ENCODE peak calls at places on chromosomes 3 and 15, in five cellular contexts. D, F, K, R and U are unnamed samples. For H3K4me1, the result is how much of the 10 kb centered on the place peaks cover.

GRCh38 chr3:183449391-183449790 is 21.0 kb upstream of the MCF2L2 start:
- DNase-seq in D (no peak), R (peak), K (no peak), F (peak), U (peak)

GRCh38 chr3:53258600-53259426 is 3.0 kb upstream of the TKT start:
- DNase-seq in R (peak), K (no peak), D (peak), F (no peak), U (no peak)

GRCh38 chr3:162175904-162176303 is 679.3 kb downstream of the OTOL1 start:
- DNase-seq in K (no peak), F (no peak), D (no peak), R (no peak), U (no peak)

GRCh38 chr15:71313806-71314205 is 198.5 kb downstream of the THSD4 start:
- DNase-seq in R (no peak), K (no peak), D (no peak), F (no peak), U (no peak)

GRCh38 chr3:108757404-108757982 is at the start of gene RETNLB:
- DNase-seq in R (no peak), D (no peak), F (no peak), K (no peak), U (peak)

GRCh38 chr3:195001961-195002861 is 268.7 kb downstream of the XXYLT1 start:
- DNase-seq in F (peak), D (peak), R (peak), K (no peak), U (peak)

GRCh38 chr15:45144775-45145174 is 15.0 kb downstream of the DUOX1 start:
- DNase-seq in F (no peak), R (no peak), D (no peak), K (no peak), U (no peak)

GRCh38 chr15:62307551-62307950 is 142.5 kb upstream of the C2CD4B start:
- DNase-seq in R (no peak), F (no peak), D (no peak), K (no peak), U (no peak)

GRCh38 chr3:123499316-123499715 is 50.4 kb upstream of the ADCY5 start:
- DNase-seq in D (no peak), F (no peak), R (no peak), K (no peak), U (no peak)

GRCh38 chr3:133676336-133677118 is 14.8 kb upstream of the TOPBP1 start:
- DNase-seq in D (no peak), K (no peak), F (no peak), R (peak), U (no peak)

GRCh38 chr3:25182794-25183193 is 245.3 kb upstream of the RARB start:
- DNase-seq in F (no peak), K (no peak), D (no peak), R (no peak), U (no peak)

DNA sequence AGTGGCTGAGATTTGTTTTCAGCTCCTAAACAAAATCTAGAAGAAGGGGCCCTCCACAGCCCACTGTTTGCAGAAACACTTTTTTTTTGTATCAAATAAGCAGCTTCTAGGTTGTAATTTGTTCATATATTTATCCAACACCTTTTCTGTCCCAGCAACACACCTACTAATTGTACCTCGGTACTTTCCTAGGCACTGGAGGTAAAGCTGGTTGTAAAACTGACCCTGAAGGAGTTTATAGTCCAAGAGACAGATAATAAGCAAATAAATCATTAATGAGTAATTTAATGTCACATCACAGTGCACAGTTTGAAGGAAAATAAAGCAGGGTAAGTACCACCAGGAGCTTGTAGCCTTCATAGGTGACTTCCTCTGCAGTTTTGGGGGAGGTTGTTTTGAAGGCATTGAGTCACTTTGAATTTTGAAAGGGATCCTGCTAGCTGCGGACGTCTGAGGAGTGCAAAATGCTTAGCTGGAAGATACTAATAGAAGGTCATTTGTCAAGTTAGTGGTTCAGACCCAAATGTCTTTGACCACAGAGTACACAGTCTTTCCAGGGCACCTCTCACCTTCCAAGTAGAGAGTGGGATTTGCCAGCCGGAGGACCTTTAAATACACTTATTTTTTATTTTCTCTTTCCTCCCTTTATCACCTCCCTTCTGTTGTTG is 53.7 kb downstream of the CMSS1 start:
- DNase-seq in D (no peak), R (no peak), F (no peak), K (no peak), U (no peak)
- H3K4me1 ChIP-seq in D (under half), R (under half), F (under half), K (under half), U (under half)

DNA sequence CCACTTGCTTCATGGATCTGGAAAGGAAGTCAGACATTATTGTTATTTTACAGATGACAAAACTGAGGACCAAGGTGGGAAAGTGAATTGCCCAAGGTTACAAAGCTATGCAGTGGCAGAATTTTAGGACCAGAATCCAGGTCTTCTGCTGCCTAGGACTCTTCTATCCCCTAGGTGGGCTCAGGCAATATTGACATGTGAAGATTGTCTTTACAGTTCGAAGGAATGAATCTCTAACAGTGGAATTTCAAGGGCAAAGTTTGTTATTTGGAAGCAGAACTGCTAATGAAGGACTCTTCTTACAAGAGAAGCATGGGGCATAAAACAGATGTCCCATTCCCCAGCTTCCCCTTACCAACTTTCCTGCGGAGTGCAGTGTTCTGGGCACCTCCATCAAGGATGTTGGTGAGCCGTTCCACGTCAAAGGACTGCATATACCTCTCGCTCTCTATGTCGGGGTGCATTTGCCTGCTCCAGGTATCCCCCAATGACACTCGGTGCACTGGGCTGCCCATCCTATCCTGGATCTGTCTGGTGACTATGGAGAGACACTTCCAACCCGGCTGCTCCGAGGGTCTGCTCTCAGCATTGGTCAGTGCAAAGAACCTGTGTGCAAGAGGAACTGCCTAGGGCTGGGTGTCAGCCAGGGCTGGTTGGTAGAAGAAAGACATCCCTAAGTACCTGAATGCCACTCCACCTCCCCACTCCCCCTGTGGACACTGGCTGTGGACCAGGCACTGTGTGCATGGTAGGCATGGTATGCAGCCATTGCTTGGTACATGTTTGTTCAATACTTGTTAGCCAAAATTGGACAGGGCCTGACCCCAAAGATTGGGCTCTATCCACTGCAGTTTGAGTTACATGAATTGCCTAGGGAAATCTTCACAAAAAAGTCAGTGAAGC is 2.1 kb downstream of the ACOX2 start:
- DNase-seq in F (no peak), D (no peak), K (no peak), R (no peak), U (no peak)
- H3K4me1 ChIP-seq in F (under half), D (under half), K (under half), R (under half), U (under half)

DNA sequence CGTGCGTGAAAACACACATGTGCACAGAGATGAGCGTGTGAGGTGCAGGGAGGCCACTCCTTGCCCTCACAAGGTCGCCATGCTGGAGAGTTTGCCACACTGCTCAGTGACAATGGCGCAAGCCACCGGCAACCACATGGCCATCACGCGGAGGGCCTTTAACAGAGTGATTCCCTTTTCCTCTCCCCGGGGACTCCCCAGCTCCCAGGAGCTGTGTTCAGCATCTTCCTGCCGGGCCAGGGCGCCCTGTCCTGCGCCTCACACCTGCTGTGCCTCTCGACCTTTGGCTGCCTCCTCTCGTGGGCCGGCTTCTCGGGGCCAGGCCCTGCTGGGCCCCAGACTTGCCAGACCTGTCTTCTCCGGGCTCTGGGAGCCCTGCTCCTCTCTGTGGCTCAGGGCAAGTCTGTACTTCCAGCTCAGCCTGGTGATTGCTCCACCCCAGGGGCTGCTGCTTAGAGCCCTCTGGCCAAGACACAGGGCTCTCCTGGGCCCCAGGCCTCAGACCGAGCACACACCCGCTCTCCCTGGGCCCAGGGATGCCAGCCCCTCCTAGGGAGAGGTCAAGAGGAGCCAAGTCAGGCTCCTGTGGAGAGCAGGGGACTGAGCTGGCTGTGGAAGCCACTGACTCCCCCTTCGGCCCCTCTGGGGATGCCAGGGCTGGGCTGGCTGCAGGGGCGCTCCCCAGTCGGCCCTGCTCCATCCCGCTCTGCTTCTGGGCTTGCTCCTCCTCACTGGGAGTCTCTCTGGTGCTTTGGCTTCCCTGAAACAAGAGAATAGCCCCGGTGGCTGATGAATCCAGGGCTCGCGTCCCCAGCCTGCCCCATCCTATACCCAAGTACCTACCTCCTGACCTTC is 5.6 kb downstream of the CCDC9B start:
- DNase-seq in D (no peak), R (no peak), K (no peak), F (no peak), U (no peak)
- H3K4me1 ChIP-seq in D (under half), R (under half), K (half or more), F (under half), U (half or more)

DNA sequence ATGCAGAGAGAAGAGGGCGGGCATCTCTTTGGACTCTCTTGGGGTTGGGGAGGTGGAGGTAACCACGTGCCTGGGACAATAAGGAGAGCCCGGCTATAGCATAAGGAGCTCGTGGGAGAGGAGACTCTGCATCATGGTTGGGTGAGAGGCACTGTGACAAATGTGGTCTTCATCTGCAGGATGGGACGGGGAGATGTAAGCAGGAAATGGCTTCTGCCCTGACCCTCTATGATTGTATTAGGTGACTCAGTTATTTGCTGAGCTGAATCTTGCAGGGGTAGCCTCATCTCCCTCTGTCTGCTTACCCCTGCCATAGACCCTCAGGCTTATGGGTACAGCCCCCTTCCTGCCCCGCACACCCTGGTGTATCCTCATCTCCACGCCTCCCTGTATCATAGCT is 48.7 kb downstream of the CORO2B start:
- DNase-seq in R (no peak), D (no peak), F (no peak), K (no peak), U (no peak)
- H3K4me1 ChIP-seq in R (under half), D (under half), F (half or more), K (under half), U (under half)

DNA sequence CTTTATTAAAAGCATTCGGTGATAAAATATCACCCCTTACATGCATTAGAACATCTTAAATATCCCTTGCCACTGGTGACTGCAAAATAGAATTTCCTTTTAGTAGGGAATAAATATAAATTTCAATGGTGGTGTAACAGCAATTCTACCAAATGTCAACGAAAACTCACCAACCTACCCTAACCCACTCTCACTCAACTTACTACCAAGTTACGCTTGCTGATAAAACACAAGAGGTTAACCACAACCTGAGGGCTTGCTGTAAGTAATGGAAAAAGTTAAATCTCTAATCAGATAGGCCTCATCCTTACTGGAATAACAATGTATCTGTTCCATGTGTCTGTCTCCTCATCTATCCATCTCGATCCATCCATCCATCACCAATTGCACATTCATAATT is 274.7 kb downstream of the FOXP1 start:
- DNase-seq in F (no peak), K (no peak), D (no peak), R (no peak), U (no peak)
- H3K4me1 ChIP-seq in F (under half), K (under half), D (under half), R (under half), U (under half)